ENCODE peak calls at places on chromosomes 16 and 17, in four cellular contexts. Z is aorta, J is left lung, G is upper lobe of left lung. H is an unnamed sample.

GRCh38 chr16:69712914-69713581 is 13.3 kb downstream of the NQO1 start:
- ATAC-seq in Z (no peak), J (no peak), G (no peak), H (peak; percentile 26)

GRCh38 chr17:70242781-70243437 is 73.6 kb downstream of the KCNJ2 start:
- ATAC-seq in Z (no peak), J (no peak), G (no peak), H (no peak)

GRCh38 chr17:27579897-27580321 is 51.1 kb upstream of the LGALS9 start:
- ATAC-seq in Z (no peak), J (no peak), G (no peak), H (no peak)

GRCh38 chr17:28372203-28372944 is 880 bp downstream of the SARM1 start:
- ATAC-seq in Z (no peak), J (peak; percentile 3), G (no peak), H (peak; percentile 10)

GRCh38 chr16:4802659-4803287 is 340 bp upstream of the ROGDI start:
- ATAC-seq in Z (peak; percentile 96), J (peak; percentile 93), G (peak; percentile 94), H (peak; percentile 97)

GRCh38 chr16:20944861-20945390 is 44.4 kb downstream of the LYRM1 start:
- ATAC-seq in Z (no peak), J (peak; percentile 21), G (no peak), H (no peak)

GRCh38 chr16:78177927-78178326 is 78.5 kb downstream of the WWOX start:
- ATAC-seq in Z (no peak), J (no peak), G (no peak), H (no peak)

GRCh38 chr16:14344945-14345344 is 273.8 kb downstream of the MRTFB start:
- ATAC-seq in Z (no peak), J (no peak), G (no peak), H (no peak)

GRCh38 chr17:2392252-2393183 is 8.3 kb downstream of the MNT start:
- ATAC-seq in Z (peak; percentile 81), J (peak; percentile 60), G (peak; percentile 77), H (peak; percentile 76)

GRCh38 chr17:19645608-19646250 is 2.8 kb upstream of the ALDH3A2 start:
- ATAC-seq in Z (no peak), J (no peak), G (no peak), H (no peak)

GRCh38 chr17:51119415-51120356 is 982 bp downstream of the SPAG9 start:
- ATAC-seq in Z (peak; percentile 4), J (peak; percentile 4), G (peak; percentile 0), H (peak; percentile 5)

GRCh38 chr16:14389359-14389758 is 240.7 kb downstream of the PARN start:
- ATAC-seq in Z (no peak), J (no peak), G (no peak), H (no peak)

GRCh38 chr17:19270951-19271611 is 33.9 kb downstream of the EPN2 start:
- ATAC-seq in Z (no peak), J (no peak), G (peak; percentile 6), H (no peak)

GRCh38 chr17:73279704-73280103 is 18.0 kb upstream of the CPSF4L start:
- ATAC-seq in Z (no peak), J (no peak), G (no peak), H (no peak)

GRCh38 chr17:4509402-4509801 is 10.7 kb downstream of the SPNS2 start:
- ATAC-seq in Z (peak; percentile 61), J (peak; percentile 27), G (no peak), H (no peak)

DNA sequence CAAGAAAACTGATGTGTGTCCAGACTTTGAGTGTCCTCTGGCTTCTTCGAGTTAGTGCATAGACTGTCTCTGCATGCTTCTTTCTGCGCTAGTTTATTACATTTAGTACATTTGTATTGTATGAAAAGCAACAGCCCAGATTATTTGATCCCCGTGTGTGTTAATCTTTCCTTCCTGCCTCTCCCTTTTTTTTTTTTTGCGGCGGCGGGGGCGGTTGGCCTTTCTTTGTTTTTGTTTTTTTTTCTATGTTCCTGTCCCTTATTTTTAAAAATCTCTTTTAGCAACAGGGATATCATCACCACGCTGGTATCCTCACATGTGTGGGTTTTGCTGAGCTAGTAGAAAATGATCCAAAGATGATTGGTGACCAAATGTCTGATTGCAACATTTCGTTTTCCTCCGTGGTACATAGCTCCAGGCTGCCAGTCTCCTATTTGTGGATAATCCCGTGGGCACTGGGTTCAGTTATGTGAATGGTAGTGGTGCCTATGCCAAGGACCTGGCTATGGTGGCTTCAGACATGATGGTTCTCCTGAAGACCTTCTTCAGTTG is 9.4 kb downstream of the SCPEP1 start:
- ATAC-seq in Z (no peak), J (no peak), G (no peak), H (no peak)
- H3K4me1 ChIP-seq in Z (no peaks in the 10 kb centered on the region), J (no peaks in the 10 kb centered on the region), G (peaks cover 18% of the 10 kb centered on the region), H (no peaks in the 10 kb centered on the region)

GRCh38 chr17:40340880-40341807 is 23.4 kb downstream of the GJD3 start:
- ATAC-seq in Z (peak; percentile 73), J (peak; percentile 64), G (peak; percentile 85), H (peak; percentile 83)

GRCh38 chr17:40337351-40337750 is 27.2 kb downstream of the GJD3 start:
- ATAC-seq in Z (no peak), J (no peak), G (no peak), H (no peak)

GRCh38 chr17:40340327-40340726 is 24.2 kb downstream of the GJD3 start:
- ATAC-seq in Z (no peak), J (no peak), G (no peak), H (no peak)

GRCh38 chr17:40338058-40338457 is 26.5 kb downstream of the GJD3 start:
- ATAC-seq in Z (no peak), J (no peak), G (no peak), H (no peak)

GRCh38 chr17:40339068-40339699 is 25.4 kb downstream of the GJD3 start:
- ATAC-seq in Z (no peak), J (no peak), G (no peak), H (no peak)
- H3K4me1 ChIP-seq in Z (no peaks in the 10 kb centered on the region), J (peaks cover 24% of the 10 kb centered on the region), G (peaks cover 79% of the 10 kb centered on the region), H (peaks cover 5% of the 10 kb centered on the region)

GRCh38 chr16:1542533-1542932 is 9.1 kb downstream of the TMEM204 start:
- ATAC-seq in Z (no peak), J (no peak), G (no peak), H (no peak)
- H3K4me1 ChIP-seq in Z (no peaks in the 10 kb centered on the region), J (peaks cover 9% of the 10 kb centered on the region), G (peaks cover 90% of the 10 kb centered on the region), H (no peaks in the 10 kb centered on the region)

GRCh38 chr17:35981246-35981645 is at the start of gene CCL16:
- ATAC-seq in Z (no peak), J (no peak), G (no peak), H (no peak)

GRCh38 chr17:35973333-35974260 is 7.7 kb downstream of the CCL16 start:
- ATAC-seq in Z (no peak), J (no peak), G (no peak), H (no peak)

GRCh38 chr17:35981908-35982330 is 622 bp upstream of the CCL16 start:
- ATAC-seq in Z (no peak), J (no peak), G (no peak), H (no peak)

GRCh38 chr17:35978346-35978745 is 3.0 kb downstream of the CCL16 start:
- ATAC-seq in Z (no peak), J (no peak), G (no peak), H (no peak)

DNA sequence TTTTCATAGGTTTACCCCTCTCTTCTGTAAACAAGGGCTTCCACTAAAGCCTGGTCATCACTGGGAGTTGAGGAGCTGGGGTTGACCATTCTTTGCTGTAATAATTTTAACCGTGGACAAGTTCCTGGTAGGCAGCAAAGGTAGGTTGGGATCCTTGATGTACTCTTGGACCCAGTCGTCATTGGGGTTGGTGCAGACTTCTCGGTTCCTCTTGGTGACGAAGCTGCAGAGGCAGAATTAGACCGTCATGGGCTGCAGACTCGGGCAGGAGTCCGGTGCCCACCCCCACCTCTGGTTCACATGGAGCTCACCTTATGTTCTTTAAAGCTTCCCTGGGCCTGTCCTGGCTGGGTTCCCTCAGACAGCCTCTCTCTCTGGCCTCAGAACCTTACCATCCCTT is 3.8 kb downstream of the CCL16 start:
- ATAC-seq in Z (no peak), J (no peak), G (no peak), H (no peak)
- H3K4me1 ChIP-seq in Z (no peaks in the 10 kb centered on the region), J (no peaks in the 10 kb centered on the region), G (peaks cover 1% of the 10 kb centered on the region), H (no peaks in the 10 kb centered on the region)

GRCh38 chr16:8872967-8873865 is 4.4 kb upstream of the CARHSP1 start:
- ATAC-seq in Z (no peak), J (no peak), G (no peak), H (no peak)
- H3K4me1 ChIP-seq in Z (no peaks in the 10 kb centered on the region), J (no peaks in the 10 kb centered on the region), G (peaks cover 6% of the 10 kb centered on the region), H (peaks cover 9% of the 10 kb centered on the region)

GRCh38 chr17:29589524-29590260 is at the start of gene GIT1:
- ATAC-seq in Z (peak; percentile 83), J (peak; percentile 77), G (peak; percentile 82), H (peak; percentile 87)

GRCh38 chr17:29588017-29588557 is 1.4 kb downstream of the GIT1 start:
- ATAC-seq in Z (no peak), J (no peak), G (no peak), H (no peak)

GRCh38 chr17:29586676-29587469 is 2.6 kb downstream of the GIT1 start:
- ATAC-seq in Z (no peak), J (no peak), G (no peak), H (no peak)

GRCh38 chr17:29588561-29589411 is 662 bp downstream of the GIT1 start:
- ATAC-seq in Z (no peak), J (no peak), G (no peak), H (peak; percentile 29)

DNA sequence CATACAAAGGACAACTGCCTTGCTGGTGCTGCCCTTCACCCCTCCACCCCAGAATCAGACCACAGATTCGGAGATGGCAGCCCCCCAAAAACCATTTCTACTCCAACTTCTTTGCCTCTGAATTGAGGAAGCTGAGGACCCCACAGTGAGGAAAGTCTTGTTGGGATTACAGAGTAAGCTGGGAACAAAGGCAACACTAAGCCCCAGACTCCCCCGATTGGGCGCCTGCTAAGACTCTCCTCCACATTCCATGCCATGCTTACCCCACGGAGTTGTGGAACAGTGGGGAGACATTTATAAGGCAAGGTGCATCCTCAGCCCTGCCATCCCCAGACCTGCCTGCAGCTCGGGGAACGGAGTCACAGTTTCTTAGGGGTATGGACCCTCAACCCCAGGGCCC is 1.9 kb downstream of the GIT1 start:
- ATAC-seq in Z (no peak), J (no peak), G (no peak), H (no peak)
- H3K4me1 ChIP-seq in Z (peaks cover 2% of the 10 kb centered on the region), J (peaks cover 41% of the 10 kb centered on the region), G (peaks cover 81% of the 10 kb centered on the region), H (peaks cover 63% of the 10 kb centered on the region)

GRCh38 chr16:27583634-27584033 is 33.7 kb downstream of the KATNIP start:
- ATAC-seq in Z (no peak), J (no peak), G (no peak), H (no peak)

GRCh38 chr16:27588052-27588451 is 38.1 kb downstream of the KATNIP start:
- ATAC-seq in Z (no peak), J (no peak), G (no peak), H (no peak)

GRCh38 chr16:27579086-27579980 is 29.4 kb downstream of the KATNIP start:
- ATAC-seq in Z (no peak), J (peak; percentile 34), G (no peak), H (peak; percentile 4)

GRCh38 chr16:27585200-27585599 is 35.3 kb downstream of the KATNIP start:
- ATAC-seq in Z (no peak), J (no peak), G (no peak), H (no peak)

GRCh38 chr16:27582883-27583282 is 32.9 kb downstream of the KATNIP start:
- ATAC-seq in Z (no peak), J (no peak), G (no peak), H (no peak)
- H3K4me1 ChIP-seq in Z (no peaks in the 10 kb centered on the region), J (no peaks in the 10 kb centered on the region), G (no peaks in the 10 kb centered on the region), H (peaks cover 18% of the 10 kb centered on the region)

GRCh38 chr16:30896203-30896889 is at the start of gene CTF1:
- ATAC-seq in Z (peak; percentile 90), J (peak; percentile 78), G (peak; percentile 85), H (peak; percentile 78)
- H3K4me1 ChIP-seq in Z (no peaks in the 10 kb centered on the region), J (peaks cover 25% of the 10 kb centered on the region), G (peaks cover 49% of the 10 kb centered on the region), H (peaks cover 51% of the 10 kb centered on the region)

H was measured in gastroesophageal sphincter.